ENCODE peak calls at places on chromosomes 16 and 17, in six cellular contexts. J, T, Y, F, D and I are unnamed samples.

GRCh38 chr16:58451945-58452401 is 48.0 kb upstream of the NDRG4 start:
- DNase-seq in J (no peak), T (peak), Y (no peak), F (no peak), D (no peak), I (peak)

GRCh38 chr17:41792835-41793748 is 6.6 kb upstream of the JUP start:
- DNase-seq in J (peak), T (peak), Y (peak), F (no peak), D (no peak), I (no peak)

GRCh38 chr16:3580686-3581085 is 3.5 kb upstream of the NLRC3 start:
- DNase-seq in J (no peak), T (no peak), Y (no peak), F (peak), D (no peak), I (no peak)

GRCh38 chr17:68509151-68510057 is 2.8 kb upstream of the PRKAR1A start:
- DNase-seq in J (no peak), T (no peak), Y (no peak), F (peak), D (no peak), I (no peak)

GRCh38 chr17:61097786-61098185 is 301.9 kb upstream of the TBX2 start:
- DNase-seq in J (no peak), T (no peak), Y (no peak), F (no peak), D (no peak), I (no peak)

GRCh38 chr16:3131755-3132377 is 3.0 kb upstream of the ZNF213 start:
- DNase-seq in J (peak), T (no peak), Y (no peak), F (no peak), D (no peak), I (no peak)

GRCh38 chr17:208429-208828 is 27.0 kb upstream of the DOC2B start:
- DNase-seq in J (no peak), T (no peak), Y (no peak), F (no peak), D (no peak), I (no peak)

GRCh38 chr17:81285179-81285878 is 9.8 kb downstream of the SLC38A10 start:
- DNase-seq in J (no peak), T (no peak), Y (peak), F (peak), D (no peak), I (no peak)

GRCh38 chr16:80034948-80035700 is 434.6 kb upstream of the MAF start:
- DNase-seq in J (no peak), T (no peak), Y (no peak), F (no peak), D (no peak), I (no peak)

GRCh38 chr17:32516450-32516849 is 29.7 kb downstream of the CDK5R1 start:
- DNase-seq in J (peak), T (no peak), Y (no peak), F (no peak), D (no peak), I (no peak)

GRCh38 chr17:44587339-44587738 is 30.1 kb downstream of the FZD2 start:
- DNase-seq in J (peak), T (peak), Y (peak), F (no peak), D (peak), I (peak)

GRCh38 chr17:4230142-4230541 is 33.6 kb downstream of the ANKFY1 start:
- DNase-seq in J (peak), T (no peak), Y (no peak), F (no peak), D (peak), I (peak)

GRCh38 chr17:31415004-31415454 is 23.6 kb downstream of the RAB11FIP4 start:
- DNase-seq in J (no peak), T (no peak), Y (no peak), F (no peak), D (no peak), I (no peak)

GRCh38 chr17:63250830-63251229 is 195.3 kb downstream of the CYB561 start:
- DNase-seq in J (no peak), T (no peak), Y (no peak), F (no peak), D (no peak), I (no peak)

GRCh38 chr16:80300876-80301275 is 239.9 kb upstream of the DYNLRB2 start:
- DNase-seq in J (peak), T (no peak), Y (no peak), F (no peak), D (peak), I (peak)

GRCh38 chr16:70250748-70251650 is 741 bp downstream of the EXOSC6 start:
- DNase-seq in J (peak), T (no peak), Y (no peak), F (peak), D (no peak), I (no peak)

GRCh38 chr16:67148656-67149275 is 2.0 kb downstream of the B3GNT9 start:
- DNase-seq in J (no peak), T (no peak), Y (peak), F (no peak), D (no peak), I (no peak)

GRCh38 chr16:64253525-64253924 is 868.3 kb downstream of the CDH11 start:
- DNase-seq in J (no peak), T (no peak), Y (no peak), F (no peak), D (no peak), I (no peak)

GRCh38 chr16:24973771-24974461 is 41.3 kb downstream of the ARHGAP17 start:
- DNase-seq in J (no peak), T (no peak), Y (no peak), F (no peak), D (no peak), I (no peak)

GRCh38 chr16:47780213-47780612 is 319.1 kb downstream of the PHKB start:
- DNase-seq in J (no peak), T (no peak), Y (no peak), F (no peak), D (no peak), I (no peak)

GRCh38 chr17:42697108-42697811 is 14.9 kb downstream of the CNTNAP1 start:
- DNase-seq in J (no peak), T (no peak), Y (no peak), F (peak), D (no peak), I (no peak)

GRCh38 chr17:60743812-60744211 is 66.2 kb downstream of the BCAS3 start:
- DNase-seq in J (peak), T (peak), Y (no peak), F (no peak), D (no peak), I (no peak)

GRCh38 chr16:81554993-81555392 is 110.4 kb downstream of the CMIP start:
- DNase-seq in J (no peak), T (no peak), Y (no peak), F (no peak), D (no peak), I (no peak)

GRCh38 chr17:66661411-66661843 is 173.5 kb upstream of the CACNG5 start:
- DNase-seq in J (no peak), T (peak), Y (no peak), F (peak), D (no peak), I (no peak)

GRCh38 chr16:23131841-23132576 is 17.2 kb downstream of the USP31 start:
- DNase-seq in J (no peak), T (no peak), Y (no peak), F (no peak), D (no peak), I (no peak)

GRCh38 chr16:57725077-57725953 is 10.3 kb upstream of the KATNB1 start:
- DNase-seq in J (no peak), T (no peak), Y (no peak), F (no peak), D (no peak), I (no peak)

GRCh38 chr17:33240397-33240796 is 52.7 kb downstream of the ASIC2 start:
- DNase-seq in J (no peak), T (no peak), Y (no peak), F (no peak), D (no peak), I (no peak)

GRCh38 chr17:13593021-13593751 is 8.5 kb downstream of the HS3ST3A1 start:
- DNase-seq in J (no peak), T (no peak), Y (no peak), F (no peak), D (no peak), I (no peak)

DNA sequence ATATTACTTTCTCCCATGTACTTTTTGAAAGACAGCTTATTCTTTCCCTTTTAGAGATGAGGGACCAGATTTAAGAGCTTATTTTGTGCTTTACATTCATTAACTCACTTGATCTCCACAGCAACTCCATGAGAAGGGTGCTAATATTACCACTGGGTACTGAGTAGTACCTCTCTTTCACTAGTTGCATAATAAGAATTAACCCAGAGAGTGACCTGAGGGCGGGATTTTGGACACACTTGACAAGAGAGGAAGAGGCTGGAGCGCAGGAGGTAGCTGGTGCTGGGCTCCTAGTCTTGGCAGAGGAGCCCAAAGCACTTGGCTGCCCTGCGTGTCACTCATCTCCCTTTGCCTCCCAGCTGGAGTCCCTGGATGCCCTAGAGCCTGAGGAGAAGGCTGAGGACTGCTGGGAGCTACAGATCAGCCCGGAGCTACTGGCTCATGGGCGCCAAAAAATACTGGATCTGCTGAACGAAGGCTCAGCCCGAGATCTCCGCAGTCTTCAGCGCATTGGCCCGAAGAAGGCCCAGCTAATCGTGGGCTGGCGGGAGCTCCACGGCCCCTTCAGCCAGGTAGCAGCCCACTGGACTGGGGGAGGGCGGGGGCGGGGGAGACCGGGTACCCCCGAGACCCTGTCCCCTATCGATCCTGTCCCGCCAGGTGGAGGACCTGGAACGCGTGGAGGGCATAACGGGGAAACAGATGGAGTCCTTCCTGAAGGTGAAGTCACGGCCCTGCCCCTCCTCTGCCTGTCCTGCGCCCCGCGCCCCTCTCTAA is 1.7 kb upstream of the MAZ start:
- DNase-seq in J (no peak), T (no peak), Y (peak), F (peak), D (no peak), I (no peak)
- TF ChIP-seq CTCF in J (no peak), T (no peak), Y (no peak), F (no peak), D (no peak), I (no peak)

DNA sequence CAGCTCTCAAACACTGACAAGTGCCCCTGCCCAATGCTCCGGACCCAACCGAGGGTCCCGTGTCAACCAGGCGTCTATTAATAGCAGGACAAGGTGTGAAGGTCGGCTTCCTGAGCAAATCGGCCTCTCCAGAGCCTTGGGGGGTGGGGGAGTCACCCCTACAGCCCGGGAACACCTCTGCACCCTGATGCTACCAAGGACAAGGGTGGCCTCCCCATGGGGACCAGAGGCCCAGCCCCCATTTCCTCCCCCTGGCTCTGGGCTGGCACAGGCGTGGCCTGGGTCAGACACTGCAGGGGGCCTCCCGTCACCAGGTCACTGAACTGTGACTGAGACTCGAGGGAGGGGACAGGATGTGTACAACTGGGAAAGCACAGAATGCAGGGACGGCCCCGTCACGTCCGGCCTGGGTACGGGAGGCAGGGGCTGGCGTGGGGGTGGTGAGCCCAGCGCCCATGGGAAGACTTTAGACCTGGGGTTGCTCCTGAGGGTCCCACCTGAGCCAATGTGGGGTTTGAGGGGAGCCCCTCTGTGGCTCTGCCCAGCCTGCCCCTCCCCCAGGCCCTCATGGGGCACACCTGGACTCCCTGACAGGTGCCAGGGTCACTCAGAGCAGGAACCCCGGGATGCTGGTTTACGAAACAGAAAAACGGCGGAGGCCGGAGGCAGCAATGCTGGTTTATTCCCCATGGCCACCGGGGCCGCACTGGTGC is 579 bp upstream of the CYBA start:
- DNase-seq in J (no peak), T (no peak), Y (no peak), F (peak), D (no peak), I (no peak)
- H3K4me3 ChIP-seq in J (peak), T (no peak), Y (peak), F (peak), D (peak), I (peak)

GRCh38 chr16:84144859-84145639 is at the start of the genes DNAAF1 and HSDL1:
- DNase-seq in J (peak), T (peak), Y (peak), F (peak), D (no peak), I (no peak)
- TF ChIP-seq CTCF in J (no peak), T (no peak), Y (no peak), F (no peak), D (no peak), I (no peak)

DNA sequence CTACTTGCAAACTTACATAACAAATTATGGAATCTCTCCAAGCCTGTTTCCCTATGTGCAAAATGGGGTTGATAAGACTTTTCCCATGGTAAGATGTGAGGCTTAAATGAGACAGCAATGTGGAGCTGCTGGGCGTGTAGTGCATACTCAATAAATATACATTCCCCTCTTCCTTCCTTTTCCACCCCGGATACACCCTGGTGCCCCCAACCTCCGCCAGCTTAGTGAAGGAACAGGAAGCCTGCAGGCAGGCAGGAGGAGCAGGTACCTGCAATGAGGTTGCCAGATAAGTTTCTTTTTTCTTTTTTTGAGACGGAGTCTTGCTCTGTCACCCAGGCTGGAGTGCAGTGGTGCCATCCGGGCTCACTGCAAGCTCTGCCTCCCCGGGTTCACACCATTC is 14.9 kb downstream of the C17orf50 start:
- DNase-seq in J (no peak), T (no peak), Y (no peak), F (no peak), D (no peak), I (no peak)
- H3K4me3 ChIP-seq in J (no peak), T (no peak), Y (peak), F (no peak), D (no peak), I (no peak)

GRCh38 chr17:58534331-58534730 is 19.9 kb upstream of the MTMR4 start:
- DNase-seq in J (no peak), T (no peak), Y (no peak), F (no peak), D (no peak), I (no peak)
- TF ChIP-seq CTCF in J (no peak), T (no peak), Y (no peak), F (no peak), D (no peak), I (no peak)